ENCODE peak calls at places on chromosome 13, in nine cellular contexts. O, L, U, F, P, X, I, V and G are unnamed samples.

GRCh38 chr13:101979825-101980224 is 422.0 kb downstream of the FGF14 start:
- DNase-seq in U (no peak), X (no peak), F (no peak), V (no peak), O (no peak), L (no peak), P (no peak), I (no peak), G (no peak)

GRCh38 chr13:110546933-110547332 is 14.6 kb downstream of the RAB20 start:
- DNase-seq in O (no peak), X (no peak), U (no peak), F (no peak), V (no peak), L (peak; percentile 94), I (peak; percentile 98), P (peak; percentile 86), G (peak; percentile 98)

GRCh38 chr13:76852991-76853390 is 33.2 kb downstream of the KCTD12 start:
- DNase-seq in I (peak; percentile 85), P (peak; percentile 48), O (no peak), U (no peak), V (no peak), F (no peak), L (no peak), X (no peak), G (peak; percentile 95)

GRCh38 chr13:85725433-85725832 is 73.8 kb downstream of the SLITRK6 start:
- DNase-seq in L (no peak), X (no peak), I (no peak), V (no peak), F (no peak), P (no peak), U (no peak), O (no peak), G (no peak)

GRCh38 chr13:113291997-113292862 is 4.8 kb upstream of the LAMP1 start:
- DNase-seq in X (peak; percentile 32), I (peak; percentile 3), U (peak; percentile 74), L (no peak), F (peak; percentile 65), O (no peak), P (peak; percentile 37), V (peak; percentile 49), G (no peak)

GRCh38 chr13:83065136-83065535 is 817.1 kb downstream of the SLITRK1 start:
- DNase-seq in X (no peak), V (no peak), F (no peak), U (no peak), O (no peak), P (peak; percentile 13), L (peak; percentile 93), I (peak; percentile 34), G (peak; percentile 61)

GRCh38 chr13:40519637-40520036 is 146.8 kb downstream of the FOXO1 start:
- DNase-seq in L (no peak), O (no peak), X (no peak), F (no peak), U (no peak), V (no peak), P (no peak), I (no peak), G (no peak)

GRCh38 chr13:106594986-106595385 is 27.0 kb upstream of the ARGLU1 start:
- DNase-seq in P (no peak), U (no peak), F (no peak), V (no peak), O (no peak), L (no peak), X (no peak), I (no peak), G (no peak)

GRCh38 chr13:97753942-97754670 is 199.4 kb upstream of the IPO5 start:
- DNase-seq in X (peak; percentile 53), I (no peak), L (no peak), V (peak; percentile 31), U (no peak), F (peak; percentile 13), O (no peak), P (no peak), G (no peak)
- TF ChIP-seq CTCF in X (peak; percentile 73), I (peak; percentile 11), L (no peak), V (peak; percentile 50), U (no peak), F (peak; percentile 29), O (peak; percentile 29), P (peak; percentile 18), G (no peak)

GRCh38 chr13:46158983-46159382 is 23.0 kb downstream of the LCP1 start:
- DNase-seq in O (no peak), U (no peak), I (no peak), L (no peak), P (no peak), X (no peak), F (no peak), V (no peak), G (no peak)

GRCh38 chr13:46158222-46158621 is 23.8 kb downstream of the LCP1 start:
- DNase-seq in V (no peak), U (no peak), O (no peak), X (no peak), I (no peak), F (no peak), L (no peak), P (no peak), G (no peak)

GRCh38 chr13:46164661-46165060 is 17.3 kb downstream of the LCP1 start:
- DNase-seq in L (no peak), F (no peak), P (no peak), O (no peak), V (no peak), I (no peak), X (no peak), U (no peak), G (no peak)

GRCh38 chr13:46160065-46160464 is 21.9 kb downstream of the LCP1 start:
- DNase-seq in L (no peak), P (no peak), I (no peak), F (no peak), X (no peak), O (no peak), V (no peak), U (no peak), G (no peak)

DNA sequence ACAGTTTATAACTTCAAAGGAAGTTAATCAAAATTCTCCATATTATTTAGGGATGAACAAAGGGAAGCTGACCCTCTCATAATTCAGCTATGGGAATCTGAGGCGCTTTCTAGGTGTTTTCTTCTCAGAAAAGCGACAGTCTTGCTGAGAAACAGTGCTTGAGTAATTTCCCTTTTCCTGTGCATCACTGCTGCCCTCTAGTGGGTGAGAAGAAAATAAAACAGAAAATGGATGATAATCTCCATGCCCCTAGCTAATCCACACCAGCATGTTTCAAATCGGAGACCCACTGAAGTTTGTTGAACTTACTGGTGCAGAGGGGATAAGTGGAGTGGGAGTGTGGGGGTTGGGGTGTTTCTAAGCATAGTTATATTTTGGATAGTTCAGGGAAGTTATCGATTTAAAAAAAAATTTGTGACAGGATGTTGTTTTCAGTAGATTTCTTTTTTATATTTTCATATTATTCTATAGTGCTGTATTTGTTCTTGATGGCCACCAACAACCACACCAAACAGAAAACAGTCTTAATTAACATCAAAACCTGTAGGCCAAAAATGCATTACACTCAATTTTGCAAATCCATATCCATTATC is 21.4 kb downstream of the LCP1 start:
- DNase-seq in I (peak; percentile 79), L (no peak), U (peak; percentile 22), O (no peak), P (peak; percentile 62), X (no peak), V (peak; percentile 53), F (peak; percentile 88), G (peak; percentile 70)
- TF ChIP-seq CTCF in I (peak; percentile 70), L (peak; percentile 70), U (peak; percentile 70), O (peak; percentile 86), P (peak; percentile 80), X (peak; percentile 83), V (peak; percentile 84), F (peak; percentile 62), G (peak; percentile 74)

GRCh38 chr13:66612983-66613382 is 617.2 kb downstream of the PCDH9 start:
- DNase-seq in I (no peak), U (no peak), P (no peak), O (no peak), L (no peak), F (no peak), V (peak; percentile 28), X (no peak), G (no peak)

GRCh38 chr13:66623129-66623528 is 607.0 kb downstream of the PCDH9 start:
- DNase-seq in L (no peak), V (no peak), U (no peak), P (no peak), I (no peak), F (no peak), O (no peak), X (no peak), G (no peak)

GRCh38 chr13:66617786-66618185 is 612.4 kb downstream of the PCDH9 start:
- DNase-seq in U (no peak), X (no peak), P (no peak), I (no peak), F (no peak), V (no peak), O (no peak), L (no peak), G (no peak)

GRCh38 chr13:66624302-66624701 is 605.8 kb downstream of the PCDH9 start:
- DNase-seq in U (no peak), O (no peak), X (no peak), V (no peak), P (no peak), I (no peak), F (no peak), L (no peak), G (no peak)

DNA sequence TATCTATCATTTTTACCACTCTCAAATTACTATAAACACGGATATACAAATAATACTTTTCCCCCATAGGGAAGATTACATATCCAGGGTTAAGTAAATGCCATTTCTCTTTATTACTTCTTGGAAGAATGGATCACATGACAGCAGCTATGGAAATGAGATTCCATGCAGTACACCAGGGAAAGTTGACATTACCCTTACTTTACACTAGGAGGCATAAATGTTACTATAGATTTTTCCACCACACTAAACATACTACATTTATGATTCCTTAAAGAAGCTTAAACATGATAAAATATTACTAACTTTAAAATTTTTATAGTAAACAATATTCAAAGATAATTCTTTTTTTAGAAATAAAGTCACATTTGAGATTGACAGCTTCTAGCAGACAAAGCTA is 611.4 kb downstream of the PCDH9 start:
- DNase-seq in V (peak; percentile 7), L (no peak), I (peak; percentile 64), O (no peak), X (no peak), P (peak; percentile 10), U (no peak), F (peak; percentile 3), G (peak; percentile 36)
- TF ChIP-seq CTCF in V (peak; percentile 52), L (no peak), I (peak; percentile 51), O (peak; percentile 72), X (peak; percentile 61), P (peak; percentile 27), U (peak; percentile 39), F (no peak), G (peak; percentile 53)

GRCh38 chr13:22740264-22740663 is 440.5 kb upstream of the SGCG start:
- DNase-seq in U (no peak), P (peak; percentile 25), L (no peak), X (no peak), V (peak; percentile 49), F (peak; percentile 42), O (no peak), I (no peak), G (no peak)

GRCh38 chr13:22736768-22737092 is 444.0 kb upstream of the SGCG start:
- DNase-seq in I (no peak), U (no peak), F (no peak), P (no peak), O (no peak), L (no peak), X (no peak), V (no peak), G (no peak)

GRCh38 chr13:22736084-22736767 is 444.6 kb upstream of the SGCG start:
- DNase-seq in O (no peak), U (no peak), V (no peak), I (no peak), L (no peak), X (peak; percentile 44), F (no peak), P (no peak), G (no peak)

GRCh38 chr13:22738357-22738756 is 442.4 kb upstream of the SGCG start:
- DNase-seq in I (no peak), L (no peak), X (no peak), F (no peak), O (no peak), V (no peak), U (no peak), P (no peak), G (no peak)

DNA sequence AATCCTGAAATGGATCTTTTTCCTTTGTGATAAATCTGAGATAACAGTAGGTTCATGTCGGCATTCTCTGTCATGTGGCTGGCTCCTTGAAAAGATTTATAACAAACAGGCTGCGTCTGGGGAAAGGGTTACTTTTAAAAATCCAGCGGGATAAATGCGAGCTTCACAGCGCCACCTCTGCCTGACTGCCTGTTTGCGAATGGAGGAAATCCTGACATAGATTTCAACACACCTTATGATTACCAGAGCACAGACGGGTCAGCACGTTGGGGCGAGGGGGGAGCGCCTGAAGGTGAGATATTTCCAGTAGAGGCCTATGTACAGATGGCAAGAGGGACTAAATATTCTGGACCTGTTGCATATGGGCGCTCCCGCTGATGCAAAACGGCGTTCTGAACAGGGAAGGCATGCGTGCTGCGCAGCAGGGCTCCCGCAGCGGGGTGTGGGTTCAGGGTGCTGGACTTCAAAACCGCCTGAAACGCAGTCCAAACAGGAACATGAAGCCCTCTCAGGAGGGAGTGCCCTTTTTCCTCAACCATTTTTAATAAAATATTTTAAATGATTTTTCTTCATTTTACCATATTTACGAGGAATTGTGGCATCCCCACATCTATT is 445.3 kb upstream of the SGCG start:
- DNase-seq in L (no peak), I (no peak), F (peak; percentile 7), P (no peak), U (no peak), X (peak; percentile 43), V (peak; percentile 30), O (no peak), G (no peak)
- TF ChIP-seq CTCF in L (no peak), I (no peak), F (peak; percentile 2), P (no peak), U (no peak), X (peak; percentile 43), V (peak; percentile 40), O (no peak), G (no peak)